ENCODE peak calls at places on chromosomes 5 and 9, in four cellular contexts. N is stimulated activated CD4-positive, alpha-beta T cell treated with anti-CD3 and anti-CD28 coated beads, Interleukin-4, amount 100 ng/mL, for 4 hours; C is T-helper 1 cell; X is AG08396. P is an unnamed sample.

GRCh38 chr9:16828335-16829281 is 41.9 kb downstream of the BNC2 start:
- DNase-seq in X (peak), N (no peak), C (no peak), P (no peak)

GRCh38 chr5:136516617-136517016 is 151.3 kb upstream of the TRPC7 start:
- DNase-seq in C (no peak), X (no peak), N (no peak), P (no peak)

GRCh38 chr9:95089916-95090791 is 227.4 kb downstream of the FANCC start:
- DNase-seq in X (no peak), C (no peak), N (no peak), P (no peak)

GRCh38 chr5:28743362-28743761 is 1705.0 kb upstream of the CDH9 start:
- DNase-seq in N (no peak), C (no peak), X (no peak), P (no peak)

GRCh38 chr9:109488791-109489492 is 9.2 kb downstream of the PTPN3 start:
- DNase-seq in N (no peak), X (no peak), C (no peak), P (no peak)

GRCh38 chr9:27838876-27839275 is 265.6 kb upstream of the C9orf72 start:
- DNase-seq in N (no peak), C (no peak), X (no peak), P (no peak)

GRCh38 chr5:143182106-143182505 is 221.4 kb downstream of the NR3C1 start:
- DNase-seq in C (no peak), X (no peak), N (no peak), P (no peak)

GRCh38 chr5:174736351-174736721 is 12.0 kb downstream of the MSX2 start:
- DNase-seq in C (no peak), X (peak), N (no peak), P (no peak)

GRCh38 chr5:71699751-71700150 is 19.3 kb upstream of the CARTPT start:
- DNase-seq in C (no peak), X (no peak), N (no peak), P (no peak)

GRCh38 chr9:28207657-28208056 is 634.4 kb upstream of the C9orf72 start:
- DNase-seq in C (no peak), N (no peak), X (no peak), P (no peak)

GRCh38 chr9:134223091-134223490 is 58.7 kb upstream of the RNU6ATAC start:
- DNase-seq in N (no peak), X (no peak), C (no peak), P (no peak)

GRCh38 chr9:115034801-115035200 is 83.2 kb downstream of the TNC start:
- DNase-seq in X (peak), N (no peak), C (no peak), P (no peak)

GRCh38 chr5:110734101-110734500 is 4.7 kb upstream of the SLC25A46 start:
- DNase-seq in X (no peak), N (no peak), C (no peak), P (no peak)

GRCh38 chr9:131367445-131367844 is 26.4 kb upstream of the PRRC2B start:
- DNase-seq in C (no peak), X (no peak), N (no peak), P (no peak)

GRCh38 chr5:112684737-112685136 is 52.9 kb upstream of the APC start:
- DNase-seq in N (no peak), C (no peak), X (peak), P (no peak)

GRCh38 chr5:142013734-142014495 is 1.1 kb upstream of the GNPDA1 start:
- DNase-seq in X (peak), N (no peak), C (no peak), P (no peak)

GRCh38 chr9:21095561-21095960 is 17.8 kb upstream of the IFNB1 start:
- DNase-seq in X (no peak), C (no peak), N (no peak), P (no peak)

GRCh38 chr5:133235696-133236426 is 184.0 kb downstream of the HSPA4 start:
- DNase-seq in X (no peak), N (no peak), C (no peak), P (no peak)

P was measured in effector memory CD4-positive, alpha-beta T cell.